ENCODE peak calls at places on chromosomes 12 and 14, in eight cellular contexts. E is heart left ventricle, U is GM23338, T is thoracic aorta, L is neural progenitor cell, C is A549, O is sigmoid colon, Y is heart right ventricle. M is an unnamed sample. For H3K4me1, the result is how much of the 10 kb centered on the place peaks cover.

GRCh38 chr12:91225316-91225715 is 42.7 kb upstream of the DCN start:
- DNase-seq in L (no peak), E (no peak), U (no peak), C (no peak), O (no peak), Y (no peak), T (no peak), M (no peak)

GRCh38 chr12:110171186-110171538 is 47.0 kb downstream of the IFT81 start:
- DNase-seq in T (no peak), L (no peak), Y (no peak), C (no peak), E (no peak), O (no peak), U (no peak), M (no peak)

GRCh38 chr14:32473476-32473875 is 144.4 kb downstream of the AKAP6 start:
- DNase-seq in Y (peak), C (no peak), E (peak), U (peak), L (no peak), O (peak), T (no peak), M (peak)

GRCh38 chr12:774051-774614 is 21.8 kb downstream of the WNK1 start:
- DNase-seq in C (no peak), O (no peak), L (peak), Y (no peak), T (no peak), U (no peak), E (no peak), M (no peak)

GRCh38 chr12:113586461-113586860 is 114.8 kb upstream of the LHX5 start:
- DNase-seq in T (no peak), L (no peak), C (no peak), Y (no peak), E (no peak), O (no peak), U (no peak), M (no peak)

GRCh38 chr12:101207086-101207780 is 2.8 kb downstream of the SLC5A8 start:
- DNase-seq in U (no peak), T (no peak), O (no peak), C (no peak), E (no peak), L (no peak), Y (no peak), M (no peak)

GRCh38 chr14:100303179-100303578 is 3.1 kb downstream of the SLC25A29 start:
- DNase-seq in Y (no peak), C (peak), O (no peak), T (no peak), L (peak), U (peak), E (no peak), M (no peak)

GRCh38 chr12:91833780-91834359 is 311.8 kb downstream of the BTG1 start:
- DNase-seq in C (no peak), L (no peak), U (no peak), O (no peak), T (no peak), Y (no peak), E (no peak), M (no peak)

GRCh38 chr14:24437020-24437735 is 5.4 kb downstream of the SDR39U1 start:
- DNase-seq in L (no peak), U (peak), Y (no peak), T (no peak), O (peak), E (no peak), C (no peak), M (no peak)

GRCh38 chr12:10385181-10385613 is 4.6 kb downstream of the KLRK1 start:
- DNase-seq in L (no peak), T (no peak), U (no peak), C (no peak), Y (no peak), E (no peak), O (no peak), M (no peak)

GRCh38 chr12:613996-614726 is 49.1 kb downstream of the NINJ2 start:
- DNase-seq in C (no peak), O (no peak), U (peak), L (peak), T (no peak), E (no peak), Y (peak), M (no peak)

GRCh38 chr12:79689477-79690155 is 1.1 kb downstream of the PAWR start:
- DNase-seq in L (peak), E (peak), O (no peak), U (peak), Y (peak), T (peak), C (peak), M (peak)

GRCh38 chr14:103065861-103066260 is 8.5 kb upstream of the CDC42BPB start:
- DNase-seq in O (peak), C (no peak), T (no peak), E (no peak), Y (no peak), U (no peak), L (no peak), M (no peak)
- TF ChIP-seq CTCF in O (no peak), C (no peak), T (no peak), E (no peak), Y (no peak), U (no peak), L (no peak), M (no peak)

GRCh38 chr12:24904871-24905270 is 44.0 kb downstream of the BCAT1 start:
- DNase-seq in E (no peak), C (no peak), O (no peak), Y (no peak), T (no peak), U (peak), L (peak), M (no peak)

GRCh38 chr12:24903305-24904088 is 45.4 kb downstream of the BCAT1 start:
- DNase-seq in Y (no peak), C (no peak), L (peak), U (no peak), O (no peak), T (no peak), E (no peak), M (no peak)

GRCh38 chr12:24905431-24905830 is 43.5 kb downstream of the BCAT1 start:
- DNase-seq in U (no peak), E (no peak), Y (no peak), O (no peak), L (no peak), T (no peak), C (no peak), M (no peak)

GRCh38 chr12:24901975-24902461 is 46.9 kb downstream of the BCAT1 start:
- DNase-seq in T (no peak), E (no peak), C (no peak), U (peak), O (no peak), Y (no peak), L (peak), M (no peak)

DNA sequence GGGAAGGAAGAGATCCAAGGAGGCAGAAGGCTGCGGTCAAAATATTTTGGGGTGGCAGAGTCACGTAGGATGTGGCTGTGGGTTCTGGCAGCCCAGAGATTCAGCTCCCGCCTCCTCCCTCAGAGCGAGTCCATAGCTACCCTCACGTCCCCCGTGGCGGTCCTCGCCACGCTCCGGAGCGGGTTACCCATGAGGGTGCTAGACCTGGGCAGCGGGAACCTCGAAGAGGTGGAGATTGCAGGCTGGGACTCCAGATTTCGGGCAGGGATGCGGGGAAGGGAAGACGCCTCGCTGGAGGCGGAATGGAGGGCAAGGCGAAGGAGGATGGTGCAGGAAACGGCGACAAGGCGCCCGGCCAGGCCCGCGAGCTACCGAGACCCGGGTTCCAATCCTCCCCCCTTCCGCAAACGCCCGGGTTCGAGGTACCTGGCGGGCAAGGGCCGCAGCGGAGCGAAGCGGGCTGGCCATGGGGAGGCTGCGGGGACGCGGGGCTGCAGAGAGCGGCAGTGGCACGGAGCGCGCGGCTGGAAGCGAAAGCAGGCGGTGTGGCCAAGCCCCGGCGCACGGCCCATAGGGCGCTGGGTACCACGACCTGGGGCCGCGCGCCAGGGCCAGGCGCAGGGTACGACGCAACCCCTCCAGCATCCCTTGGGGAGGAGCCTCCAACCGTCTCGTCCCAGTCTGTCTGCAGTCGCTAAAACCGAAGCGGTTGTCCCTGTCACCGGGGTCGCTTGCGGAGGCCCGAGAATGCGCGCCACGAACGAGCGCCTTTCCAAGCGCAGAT is 46.2 kb downstream of the BCAT1 start:
- DNase-seq in Y (no peak), O (no peak), L (peak), C (no peak), E (peak), T (no peak), U (peak), M (no peak)
- H3K4me3 ChIP-seq in Y (peak), O (peak), L (peak), C (no peak), E (peak), T (peak), U (peak), M (no peak)

GRCh38 chr12:11677024-11677423 is 27.6 kb downstream of the ETV6 start:
- DNase-seq in L (no peak), T (no peak), U (no peak), Y (no peak), E (no peak), C (no peak), O (no peak), M (no peak)
- H3K4me1 ChIP-seq in L (under half), T (half or more), U (under half), Y (half or more), E (half or more), C (under half), O (half or more), M (under half)

DNA sequence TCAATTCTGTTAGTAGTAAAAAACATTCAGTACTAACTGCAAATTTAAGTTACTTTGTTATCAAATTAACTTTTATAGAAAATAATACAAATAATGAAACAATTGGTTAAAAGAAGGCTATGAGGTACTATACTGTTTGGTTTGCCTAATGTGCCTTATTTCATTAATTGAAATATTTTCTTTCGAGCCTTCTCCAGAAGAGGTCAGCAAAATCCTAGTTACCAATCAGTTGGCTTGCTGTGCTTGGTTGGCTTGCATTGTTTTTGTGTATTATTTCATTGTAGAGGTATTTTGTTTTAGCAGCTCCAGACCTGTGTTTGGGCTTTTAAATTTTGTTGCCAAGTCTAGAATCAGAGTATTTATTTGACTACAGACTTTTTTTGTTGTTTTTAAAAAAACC is 68.5 kb downstream of the AEBP2 start:
- DNase-seq in O (no peak), C (no peak), U (no peak), T (no peak), Y (no peak), E (no peak), L (no peak), M (no peak)
- TF ChIP-seq CTCF in O (no peak), C (peak), U (peak), T (peak), Y (peak), E (peak), L (no peak), M (no peak)

GRCh38 chr12:68539615-68539952 is 71.1 kb upstream of the RAP1B start:
- DNase-seq in C (no peak), U (no peak), Y (no peak), L (no peak), T (no peak), O (no peak), E (no peak), M (no peak)

GRCh38 chr12:68534108-68534507 is 76.6 kb upstream of the RAP1B start:
- DNase-seq in T (no peak), L (no peak), O (no peak), U (no peak), Y (no peak), C (no peak), E (no peak), M (no peak)

GRCh38 chr12:68536885-68537284 is 73.8 kb upstream of the RAP1B start:
- DNase-seq in E (no peak), L (no peak), T (no peak), U (no peak), Y (no peak), O (no peak), C (no peak), M (no peak)

GRCh38 chr12:68537571-68537970 is 73.1 kb upstream of the RAP1B start:
- DNase-seq in Y (no peak), O (no peak), U (no peak), T (no peak), L (no peak), C (no peak), E (no peak), M (no peak)

DNA sequence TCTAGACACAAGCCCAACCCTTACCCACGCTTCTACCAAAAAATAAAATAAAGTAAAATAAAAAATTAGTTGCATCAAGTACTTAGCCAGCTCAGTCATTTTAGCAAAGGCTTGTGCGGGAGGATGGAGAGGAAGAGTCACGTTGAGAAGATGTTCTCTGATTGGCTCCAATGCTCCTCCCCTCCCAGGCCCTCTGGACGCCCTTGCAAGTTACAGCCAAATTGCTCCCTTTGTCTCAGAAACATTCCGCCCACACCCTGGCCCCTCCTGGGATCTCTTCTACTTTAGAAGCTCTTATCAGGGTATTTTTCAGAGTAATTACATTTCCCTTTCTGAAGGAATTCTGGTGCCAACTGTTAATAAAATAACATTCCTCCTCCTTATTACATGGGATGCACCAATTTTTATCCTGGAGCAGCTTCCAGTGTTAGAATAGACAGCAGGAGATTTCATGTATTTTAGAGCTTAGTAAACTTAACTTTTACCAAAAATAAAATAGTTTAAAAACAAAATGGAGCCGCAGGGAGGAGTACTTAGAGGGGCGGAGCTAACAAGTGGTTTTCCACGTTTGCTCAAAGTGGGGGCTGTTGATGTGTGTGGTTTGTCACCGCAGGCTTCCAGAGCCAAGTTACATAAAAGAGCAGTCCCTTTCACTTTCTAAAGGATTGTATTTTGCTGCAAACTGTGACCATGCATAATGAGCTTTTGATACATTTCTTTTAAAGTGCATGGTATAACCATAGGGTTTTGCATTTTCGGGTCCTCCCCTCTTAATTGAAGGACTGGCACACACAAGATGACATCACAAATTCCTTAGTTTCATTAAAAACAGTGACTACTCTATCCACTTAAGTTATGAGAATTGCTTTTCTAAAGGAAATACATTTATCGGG is 71.7 kb upstream of the RAP1B start:
- DNase-seq in C (no peak), E (peak), L (peak), Y (peak), T (peak), U (peak), O (peak), M (no peak)
- H3K4me3 ChIP-seq in C (no peak), E (peak), L (no peak), Y (peak), T (peak), U (peak), O (no peak), M (no peak)

DNA sequence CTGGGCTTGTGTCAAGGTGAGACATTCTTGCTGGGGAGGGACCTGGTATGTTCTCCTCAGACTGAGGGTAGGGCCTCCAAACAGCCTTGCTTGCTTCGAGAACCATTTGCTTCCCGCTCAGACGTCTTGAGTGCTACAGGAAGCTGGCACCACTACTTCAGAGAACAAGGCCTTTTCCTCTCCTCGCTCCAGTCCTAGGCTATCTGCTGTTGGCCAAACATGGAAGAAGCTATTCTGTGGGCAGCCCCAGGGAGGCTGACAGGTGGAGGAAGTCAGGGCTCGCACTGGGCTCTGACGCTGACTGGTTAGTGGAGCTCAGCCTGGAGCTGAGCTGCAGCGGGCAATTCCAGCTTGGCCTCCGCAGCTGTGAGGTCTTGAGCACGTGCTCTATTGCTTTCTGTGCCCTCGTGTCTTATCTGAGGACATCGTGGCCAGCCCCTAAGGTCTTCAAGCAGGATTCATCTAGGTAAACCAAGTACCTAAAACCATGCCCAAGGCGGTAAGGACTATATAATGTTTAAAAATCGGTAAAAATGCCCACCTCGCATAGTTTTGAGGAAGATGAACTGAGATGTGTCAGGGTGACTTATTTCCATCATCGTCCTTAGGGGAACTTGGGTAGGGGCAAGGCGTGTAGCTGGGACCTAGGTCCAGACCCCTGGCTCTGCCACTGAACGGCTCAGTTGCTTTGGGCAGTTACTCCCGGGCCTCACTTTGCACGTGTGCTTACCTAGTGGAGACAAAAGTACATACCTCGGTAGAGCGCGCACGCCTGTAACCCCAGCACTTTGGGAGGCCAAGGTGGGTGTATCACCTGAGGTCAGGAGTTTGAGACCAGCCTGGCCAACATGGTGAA is 4.3 kb downstream of the GAPDH start:
- DNase-seq in E (no peak), T (no peak), O (peak), L (no peak), U (peak), C (peak), Y (no peak), M (no peak)
- H3K4me1 ChIP-seq in E (half or more), T (under half), O (under half), L (under half), U (under half), C (half or more), Y (half or more), M (half or more)

GRCh38 chr12:96698521-96698920 is 208.5 kb upstream of the NEDD1 start:
- DNase-seq in C (no peak), E (no peak), Y (no peak), L (no peak), U (peak), T (no peak), O (no peak), M (no peak)
- TF ChIP-seq CTCF in C (peak), E (no peak), Y (no peak), L (peak), U (peak), T (no peak), O (no peak), M (no peak)